ENCODE peak calls at places on chromosomes 13 and 19, in five cellular contexts. G, T, J, U and B are unnamed samples.

GRCh38 chr13:21639604-21640003 is 31.3 kb upstream of the FGF9 start:
- DNase-seq in G (no peak), T (no peak), J (no peak), U (no peak), B (no peak)

GRCh38 chr13:112696869-112697465 is 7.1 kb downstream of the ATP11A start:
- DNase-seq in G (no peak), T (peak), J (no peak), U (no peak), B (no peak)

GRCh38 chr13:47287291-47287751 is 390.5 kb upstream of the HTR2A start:
- DNase-seq in G (no peak), T (no peak), J (no peak), U (no peak), B (peak)

GRCh38 chr13:113547248-113547971 is 37.1 kb upstream of the TFDP1 start:
- DNase-seq in G (peak), T (peak), J (peak), U (no peak), B (peak)

GRCh38 chr13:85528578-85529215 is 270.5 kb downstream of the SLITRK6 start:
- DNase-seq in G (peak), T (no peak), J (no peak), U (no peak), B (peak)

GRCh38 chr19:49513746-49514118 is 1.3 kb downstream of the FCGRT start:
- DNase-seq in G (no peak), T (no peak), J (no peak), U (no peak), B (no peak)

GRCh38 chr13:112894673-112895481 is 74.1 kb upstream of the MCF2L start:
- DNase-seq in G (no peak), T (peak), J (no peak), U (no peak), B (no peak)

GRCh38 chr19:51076602-51077213 is 6.0 kb downstream of the KLK14 start:
- DNase-seq in G (no peak), T (no peak), J (no peak), U (no peak), B (no peak)

GRCh38 chr13:58313219-58313618 is 681.7 kb downstream of the PCDH17 start:
- DNase-seq in G (no peak), T (no peak), J (no peak), U (no peak), B (no peak)

GRCh38 chr13:107992542-107992941 is 222.8 kb downstream of the LIG4 start:
- DNase-seq in G (no peak), T (no peak), J (no peak), U (no peak), B (no peak)

GRCh38 chr13:90293793-90294361 is 1053.6 kb upstream of the MIR17HG start:
- DNase-seq in G (no peak), T (no peak), J (no peak), U (no peak), B (no peak)

GRCh38 chr13:20772401-20773131 is 1.2 kb downstream of the EEF1AKMT1 start:
- DNase-seq in G (peak), T (no peak), J (no peak), U (no peak), B (no peak)

GRCh38 chr19:956747-957451 is 27.2 kb upstream of the WDR18 start:
- DNase-seq in G (no peak), T (no peak), J (no peak), U (no peak), B (no peak)

GRCh38 chr13:30743319-30744055 is 8.1 kb downstream of the ALOX5AP start:
- DNase-seq in G (peak), T (peak), J (peak), U (peak), B (peak)

GRCh38 chr19:4388171-4389063 is 11.9 kb downstream of the SH3GL1 start:
- DNase-seq in G (no peak), T (no peak), J (peak), U (no peak), B (no peak)

GRCh38 chr13:97353927-97354326 is 80.0 kb upstream of the RAP2A start:
- DNase-seq in G (no peak), T (no peak), J (no peak), U (no peak), B (peak)

GRCh38 chr19:46944918-46945628 is 74.6 kb upstream of the NPAS1 start:
- DNase-seq in G (peak), T (peak), J (peak), U (no peak), B (peak)

GRCh38 chr13:62357887-62358645 is 942.4 kb upstream of the PCDH20 start:
- DNase-seq in G (peak), T (no peak), J (no peak), U (peak), B (peak)

DNA sequence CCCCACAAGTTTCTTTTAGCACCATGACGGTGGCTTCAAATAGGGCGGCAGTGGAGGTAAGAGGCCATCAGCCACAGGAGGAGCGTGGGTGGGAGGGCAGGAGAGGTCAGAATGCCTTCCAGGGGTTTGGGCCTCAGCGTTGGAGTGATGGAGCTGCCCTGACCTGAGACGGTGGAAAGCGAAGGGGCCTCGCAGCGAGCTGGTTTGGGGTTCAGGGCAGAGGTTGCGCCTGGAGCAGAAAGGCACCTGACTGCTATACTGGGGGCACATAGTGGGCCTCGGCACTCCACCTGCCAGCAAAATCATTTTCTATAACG is 382 bp upstream of the NAXD start:
- DNase-seq in G (no peak), T (no peak), J (no peak), U (no peak), B (no peak)
- H3K4me3 ChIP-seq in G (peak), T (peak), J (peak), U (peak), B (peak)

DNA sequence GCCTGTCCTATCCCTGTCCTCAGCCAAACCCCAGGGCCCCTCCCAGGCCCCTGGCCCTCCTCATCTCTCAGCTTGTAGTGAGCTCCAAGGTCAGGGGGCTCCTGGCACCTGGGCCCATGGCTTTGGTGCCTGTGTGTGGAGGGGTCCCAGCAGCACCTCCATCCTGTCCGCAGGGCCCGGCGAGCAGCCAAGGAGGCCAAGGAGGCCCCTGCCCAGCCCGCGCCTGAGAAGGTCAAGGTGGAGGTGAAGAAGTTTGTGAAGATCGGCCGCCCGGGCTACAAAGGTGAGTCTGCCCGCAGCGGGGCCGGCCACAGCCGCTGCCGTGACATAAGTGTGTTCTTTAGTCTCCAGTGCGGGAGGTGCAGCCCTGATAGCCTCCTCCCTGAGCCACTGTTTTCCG is 3.9 kb upstream of the AMH start:
- DNase-seq in G (no peak), T (no peak), J (no peak), U (no peak), B (no peak)
- TF ChIP-seq CTCF in G (no peak), T (no peak), J (no peak), U (no peak), B (no peak)

GRCh38 chr13:99959127-99959529 is 12.4 kb downstream of the ZIC5 start:
- DNase-seq in G (no peak), T (no peak), J (no peak), U (no peak), B (no peak)
- H3K4me3 ChIP-seq in G (no peak), T (no peak), J (no peak), U (no peak), B (no peak)

GRCh38 chr13:52665325-52665724 is 12.7 kb downstream of the SUGT1 start:
- DNase-seq in G (peak), T (no peak), J (no peak), U (no peak), B (peak)
- TF ChIP-seq CTCF in G (peak), T (no peak), J (no peak), U (peak), B (peak)

DNA sequence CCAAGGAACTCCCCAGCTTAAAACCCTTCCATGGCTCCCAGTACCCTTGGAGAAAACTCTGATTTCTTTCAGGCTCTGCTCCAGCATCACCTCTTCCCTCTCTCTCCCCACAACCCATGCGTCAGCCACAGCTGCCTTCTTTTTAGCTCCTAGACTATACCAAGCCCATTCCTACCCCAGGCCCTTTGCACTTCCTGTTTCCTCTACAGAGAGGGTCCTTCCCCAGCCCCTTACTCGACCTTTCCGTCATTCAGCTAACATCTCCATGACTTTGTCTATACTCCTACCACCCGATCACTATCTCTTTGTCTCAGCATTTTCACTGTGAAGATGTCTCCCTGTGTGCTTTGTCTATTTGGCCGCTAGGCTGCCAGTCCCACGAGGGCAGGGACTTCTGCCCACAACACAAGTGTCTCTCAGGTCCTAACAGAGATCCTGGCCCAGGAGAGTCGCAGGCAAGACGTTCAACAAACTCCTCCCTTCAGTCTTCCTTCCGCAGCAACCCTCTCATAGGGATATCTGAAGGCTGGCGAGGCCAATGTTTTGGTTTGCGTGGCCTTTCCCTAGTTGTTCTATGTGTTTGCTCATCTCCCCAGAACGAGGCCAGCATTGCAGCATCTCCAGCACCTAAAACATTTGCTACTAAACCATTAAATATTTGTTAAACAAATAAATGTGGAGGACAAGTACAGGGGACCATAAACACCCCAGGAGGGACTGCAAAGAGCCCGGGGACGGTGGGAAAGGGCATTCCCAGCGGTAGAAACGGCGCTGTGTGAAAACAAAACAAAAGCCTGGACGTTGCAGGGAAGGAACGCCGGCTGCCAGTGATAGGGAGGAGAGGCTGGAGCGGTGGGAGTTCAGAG is 816 bp downstream of the CCNP start:
- DNase-seq in G (peak), T (no peak), J (no peak), U (no peak), B (peak)
- H3K4me3 ChIP-seq in G (peak), T (peak), J (peak), U (peak), B (peak)

DNA sequence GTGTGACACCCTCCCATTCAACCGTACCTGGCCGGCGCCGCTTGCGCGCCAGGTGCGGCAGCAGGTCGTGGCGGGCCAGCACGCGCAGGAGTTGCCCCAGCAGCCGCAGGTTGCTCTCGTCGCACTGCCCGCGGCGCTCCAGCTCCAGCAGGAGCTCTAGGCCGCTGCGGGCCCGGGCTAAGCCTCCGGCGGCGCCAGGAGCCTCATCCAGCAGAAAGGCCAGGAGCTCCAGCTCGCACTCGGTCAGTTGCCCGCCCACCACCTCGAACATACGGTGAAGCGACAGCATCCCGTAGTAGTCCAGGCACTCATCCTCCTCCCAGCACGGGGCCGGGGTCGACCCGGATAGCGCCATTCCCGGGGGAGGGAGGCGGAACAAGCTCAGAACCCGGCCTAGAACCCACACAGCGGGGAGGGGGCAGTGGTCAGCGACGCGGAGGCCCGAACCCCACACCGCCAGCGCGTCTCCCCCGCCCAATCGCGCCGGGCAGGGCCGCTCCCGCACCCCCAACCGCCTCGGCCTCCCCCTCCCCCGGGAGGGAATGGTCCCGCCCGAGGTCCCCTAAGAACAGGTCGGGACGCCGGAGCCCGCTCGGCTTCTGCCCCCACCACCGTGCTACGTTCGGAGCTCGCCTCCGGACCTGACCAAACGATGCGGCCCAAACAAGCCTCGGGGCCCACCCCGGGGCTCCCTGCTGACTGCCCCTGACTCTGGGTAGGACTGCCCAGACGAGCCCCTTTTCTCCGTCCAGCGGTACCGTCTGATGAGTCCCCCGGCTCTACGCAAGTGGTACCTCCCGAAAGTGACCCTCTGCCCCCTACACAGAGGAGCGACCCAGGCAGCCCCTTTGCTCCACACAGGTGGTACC is 590 bp downstream of the DEDD2 start:
- DNase-seq in G (peak), T (peak), J (peak), U (no peak), B (peak)
- TF ChIP-seq CTCF in G (no peak), T (no peak), J (no peak), U (no peak), B (no peak)

DNA sequence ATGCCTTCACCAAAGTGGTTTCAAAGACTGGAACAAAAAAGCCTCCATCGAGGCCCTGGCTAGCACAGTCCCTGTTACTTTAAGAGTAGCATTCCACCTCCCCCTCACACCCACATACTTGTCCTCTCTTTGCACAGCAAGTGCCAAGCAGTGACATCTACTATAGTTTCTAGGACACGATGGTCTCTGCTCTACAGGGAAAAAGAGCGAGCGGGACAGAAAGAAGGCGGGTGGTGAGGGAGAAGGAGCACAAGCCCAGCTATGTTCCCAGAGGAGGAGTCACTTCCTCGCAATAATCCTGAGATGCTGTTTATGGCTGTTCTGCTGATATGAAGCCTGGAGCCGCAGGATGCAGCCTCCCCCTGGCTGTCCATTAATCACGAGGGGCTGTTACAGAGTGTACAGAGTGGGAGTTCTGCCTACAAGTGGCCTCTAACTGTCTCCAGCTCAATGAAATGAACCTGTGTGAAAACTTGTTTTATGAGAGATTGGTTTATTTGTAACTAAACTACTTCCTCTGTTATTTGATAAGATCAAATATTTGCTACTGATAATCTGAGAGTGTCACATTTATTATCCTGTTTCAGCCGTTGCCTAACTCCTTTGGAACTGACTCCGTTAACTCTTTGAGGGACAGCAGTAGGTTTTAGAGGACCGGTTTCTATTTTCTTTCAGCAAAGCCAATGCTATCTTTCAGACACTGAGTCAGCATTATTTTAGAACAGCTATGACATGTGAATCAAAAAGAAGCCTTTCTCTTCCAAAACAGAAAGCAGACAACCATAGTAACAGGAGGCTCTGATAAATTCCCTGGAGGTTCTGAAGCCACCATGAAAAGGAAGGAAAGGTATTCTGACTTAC is 208.0 kb downstream of the SPRY2 start:
- DNase-seq in G (peak), T (peak), J (peak), U (no peak), B (peak)
- H3K4me3 ChIP-seq in G (peak), T (no peak), J (no peak), U (peak), B (peak)

GRCh38 chr13:80574113-80574512 is 233.2 kb upstream of the SPRY2 start:
- DNase-seq in G (no peak), T (no peak), J (no peak), U (no peak), B (no peak)

GRCh38 chr13:80572308-80572676 is 231.4 kb upstream of the SPRY2 start:
- DNase-seq in G (no peak), T (no peak), J (no peak), U (no peak), B (no peak)

GRCh38 chr13:80577951-80578670 is 237.2 kb upstream of the SPRY2 start:
- DNase-seq in G (no peak), T (no peak), J (no peak), U (no peak), B (no peak)

GRCh38 chr13:80572867-80573266 is 231.9 kb upstream of the SPRY2 start:
- DNase-seq in G (no peak), T (no peak), J (no peak), U (no peak), B (no peak)

GRCh38 chr13:80577285-80577684 is 236.4 kb upstream of the SPRY2 start:
- DNase-seq in G (no peak), T (no peak), J (no peak), U (no peak), B (no peak)
- TF ChIP-seq CTCF in G (no peak), T (no peak), J (no peak), U (no peak), B (no peak)